ENCODE peak calls at places on chromosome 5, in five cellular contexts. One of them, this sample, is unnamed.

GRCh38 chr5:67483453-67484030 is 286.9 kb upstream of the CD180 start:
- DNase-seq in upper lobe of left lung: no peak
- DNase-seq in breast epithelium: no peak
- DNase-seq in endothelial cell of umbilical vein: no peak
- DNase-seq in ovary: no peak
- DNase-seq in this sample: no peak

GRCh38 chr5:165328856-165329255 is 1823.4 kb downstream of the MAT2B start:
- DNase-seq in upper lobe of left lung: no peak
- DNase-seq in endothelial cell of umbilical vein: peak
- DNase-seq in ovary: no peak
- DNase-seq in breast epithelium: no peak
- DNase-seq in this sample: no peak

GRCh38 chr5:119860463-119860862 is 231.1 kb downstream of the FAM170A start:
- DNase-seq in breast epithelium: no peak
- DNase-seq in endothelial cell of umbilical vein: no peak
- DNase-seq in ovary: no peak
- DNase-seq in upper lobe of left lung: no peak
- DNase-seq in this sample: no peak

GRCh38 chr5:51225671-51226419 is 157.4 kb upstream of the ISL1 start:
- DNase-seq in upper lobe of left lung: no peak
- DNase-seq in breast epithelium: no peak
- DNase-seq in ovary: no peak
- DNase-seq in endothelial cell of umbilical vein: no peak
- DNase-seq in this sample: no peak

GRCh38 chr5:95617057-95617456 is 2.8 kb upstream of the GPR150 start:
- DNase-seq in ovary: no peak
- DNase-seq in breast epithelium: no peak
- DNase-seq in endothelial cell of umbilical vein: peak
- DNase-seq in upper lobe of left lung: no peak
- DNase-seq in this sample: no peak

GRCh38 chr5:172549708-172550095 is 91.4 kb upstream of the NEURL1B start:
- DNase-seq in breast epithelium: no peak
- DNase-seq in upper lobe of left lung: no peak
- DNase-seq in ovary: no peak
- DNase-seq in endothelial cell of umbilical vein: no peak
- DNase-seq in this sample: no peak

GRCh38 chr5:60372786-60373185 is 327.2 kb downstream of the DEPDC1B start:
- DNase-seq in breast epithelium: no peak
- DNase-seq in endothelial cell of umbilical vein: no peak
- DNase-seq in upper lobe of left lung: no peak
- DNase-seq in ovary: no peak
- DNase-seq in this sample: no peak

GRCh38 chr5:43190755-43191603 is 1.0 kb upstream of the NIM1K start:
- DNase-seq in upper lobe of left lung: no peak
- DNase-seq in endothelial cell of umbilical vein: peak
- DNase-seq in breast epithelium: no peak
- DNase-seq in ovary: no peak
- DNase-seq in this sample: no peak

GRCh38 chr5:16936150-16937022 is at the start of gene MYO10:
- DNase-seq in endothelial cell of umbilical vein: peak
- DNase-seq in upper lobe of left lung: peak
- DNase-seq in ovary: peak
- DNase-seq in breast epithelium: peak
- DNase-seq in this sample: peak

GRCh38 chr5:168877132-168877895 is 298.1 kb upstream of the PANK3 start:
- DNase-seq in ovary: no peak
- DNase-seq in upper lobe of left lung: no peak
- DNase-seq in breast epithelium: no peak
- DNase-seq in endothelial cell of umbilical vein: peak
- DNase-seq in this sample: peak

GRCh38 chr5:14268738-14269137 is 125.6 kb downstream of the TRIO start:
- DNase-seq in upper lobe of left lung: no peak
- DNase-seq in ovary: no peak
- DNase-seq in endothelial cell of umbilical vein: peak
- DNase-seq in breast epithelium: no peak
- DNase-seq in this sample: no peak

GRCh38 chr5:51148437-51148836 is 234.8 kb upstream of the ISL1 start:
- DNase-seq in ovary: no peak
- DNase-seq in upper lobe of left lung: no peak
- DNase-seq in endothelial cell of umbilical vein: no peak
- DNase-seq in breast epithelium: no peak
- DNase-seq in this sample: no peak

GRCh38 chr5:38466444-38467189 is 89.8 kb downstream of the LIFR start:
- DNase-seq in breast epithelium: no peak
- DNase-seq in ovary: peak
- DNase-seq in endothelial cell of umbilical vein: peak
- DNase-seq in upper lobe of left lung: peak
- DNase-seq in this sample: no peak

GRCh38 chr5:159184858-159185381 is 24.4 kb downstream of the RNF145 start:
- DNase-seq in breast epithelium: no peak
- DNase-seq in endothelial cell of umbilical vein: peak
- DNase-seq in upper lobe of left lung: no peak
- DNase-seq in ovary: no peak
- DNase-seq in this sample: no peak

GRCh38 chr5:181217111-181217804 is 5.8 kb upstream of the TRIM41 start:
- DNase-seq in breast epithelium: no peak
- DNase-seq in upper lobe of left lung: no peak
- DNase-seq in endothelial cell of umbilical vein: peak
- DNase-seq in ovary: peak
- DNase-seq in this sample: no peak

GRCh38 chr5:173878224-173878967 is 9.8 kb upstream of the CPEB4 start:
- DNase-seq in upper lobe of left lung: peak
- DNase-seq in endothelial cell of umbilical vein: peak
- DNase-seq in ovary: peak
- DNase-seq in breast epithelium: peak
- DNase-seq in this sample: peak
- TF ChIP-seq CTCF in upper lobe of left lung: no peak
- TF ChIP-seq CTCF in endothelial cell of umbilical vein: no peak
- TF ChIP-seq CTCF in ovary: no peak
- TF ChIP-seq CTCF in breast epithelium: no peak
- TF ChIP-seq CTCF in this sample: no peak

GRCh38 chr5:76547242-76547890 is 75.8 kb downstream of the F2RL2 start:
- DNase-seq in endothelial cell of umbilical vein: no peak
- DNase-seq in upper lobe of left lung: no peak
- DNase-seq in breast epithelium: no peak
- DNase-seq in ovary: no peak
- DNase-seq in this sample: no peak
- H3K27ac ChIP-seq in endothelial cell of umbilical vein: no peak
- H3K27ac ChIP-seq in upper lobe of left lung: peak
- H3K27ac ChIP-seq in breast epithelium: peak
- H3K27ac ChIP-seq in ovary: no peak
- H3K27ac ChIP-seq in this sample: peak

DNA sequence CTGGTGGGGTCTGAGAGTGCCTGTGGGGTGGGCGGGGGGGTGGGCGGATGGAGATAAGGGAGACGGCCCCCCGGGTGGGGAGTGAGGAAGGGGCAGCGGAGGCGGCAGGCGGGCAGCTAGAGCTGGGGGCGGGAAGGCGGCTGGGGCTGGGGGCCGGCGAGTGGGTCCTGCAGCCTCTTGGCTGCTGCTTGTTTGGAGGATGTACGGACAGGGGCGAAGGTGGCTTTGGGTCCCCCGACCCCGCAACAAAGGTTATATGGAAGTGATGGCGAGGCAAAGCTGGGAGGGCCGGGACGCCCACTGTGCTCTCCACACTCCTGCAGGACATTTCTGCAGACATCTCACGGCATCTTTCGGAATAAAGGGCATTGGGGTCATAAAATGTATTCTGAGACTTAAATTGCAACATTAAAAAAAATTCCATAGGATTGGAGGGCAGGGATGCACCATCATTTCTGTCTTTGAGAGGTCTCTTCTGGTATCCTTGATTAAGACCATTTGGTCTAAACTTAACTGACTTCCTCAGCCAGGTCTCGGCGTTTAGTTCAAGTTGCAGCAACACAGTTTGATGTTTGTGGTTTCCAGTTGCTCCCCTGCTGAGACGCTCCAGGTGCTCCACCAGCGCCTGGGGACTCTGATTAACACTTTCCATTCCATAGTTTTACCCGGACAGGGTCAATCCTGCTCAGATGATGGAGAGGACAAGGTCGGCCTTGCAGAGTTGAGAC is 101.5 kb upstream of the SSBP2 start:
- DNase-seq in upper lobe of left lung: peak
- DNase-seq in breast epithelium: no peak
- DNase-seq in ovary: peak
- DNase-seq in endothelial cell of umbilical vein: peak
- DNase-seq in this sample: peak
- TF ChIP-seq POLR2A in upper lobe of left lung: no peak
- TF ChIP-seq POLR2A in breast epithelium: no peak
- TF ChIP-seq POLR2A in ovary: no peak
- TF ChIP-seq POLR2A in endothelial cell of umbilical vein: no peak
- TF ChIP-seq POLR2A in this sample: no peak

GRCh38 chr5:141373673-141374317 is at the start of gene PCDHGA6:
- DNase-seq in breast epithelium: no peak
- DNase-seq in endothelial cell of umbilical vein: peak
- DNase-seq in upper lobe of left lung: no peak
- DNase-seq in ovary: no peak
- DNase-seq in this sample: no peak
- TF ChIP-seq CTCF in breast epithelium: no peak
- TF ChIP-seq CTCF in endothelial cell of umbilical vein: peak
- TF ChIP-seq CTCF in upper lobe of left lung: peak
- TF ChIP-seq CTCF in ovary: peak
- TF ChIP-seq CTCF in this sample: peak